ENCODE peak calls at places on chromosome 4, in five cellular contexts. One of them, this sample, is unnamed.

GRCh38 chr4:41712413-41712812 is 36.1 kb downstream of the PHOX2B start:
- DNase-seq in keratinocyte: no peak
- DNase-seq in tibial artery: no peak
- DNase-seq in adrenal gland: no peak
- DNase-seq in uterus: no peak
- DNase-seq in this sample: no peak

GRCh38 chr4:10783351-10783750 is 98.8 kb upstream of the CLNK start:
- DNase-seq in keratinocyte: no peak
- DNase-seq in tibial artery: no peak
- DNase-seq in adrenal gland: no peak
- DNase-seq in uterus: no peak
- DNase-seq in this sample: no peak

GRCh38 chr4:157977086-157977485 is 195.7 kb downstream of the GASK1B start:
- DNase-seq in keratinocyte: no peak
- DNase-seq in tibial artery: no peak
- DNase-seq in adrenal gland: no peak
- DNase-seq in uterus: no peak
- DNase-seq in this sample: no peak

GRCh38 chr4:112199041-112199440 is 32.5 kb upstream of the AP1AR start:
- DNase-seq in keratinocyte: no peak
- DNase-seq in tibial artery: no peak
- DNase-seq in adrenal gland: no peak
- DNase-seq in uterus: no peak
- DNase-seq in this sample: no peak

GRCh38 chr4:110132822-110133719 is 65.3 kb downstream of the ELOVL6 start:
- DNase-seq in keratinocyte: no peak
- DNase-seq in tibial artery: no peak
- DNase-seq in adrenal gland: no peak
- DNase-seq in uterus: no peak
- DNase-seq in this sample: no peak

GRCh38 chr4:186481998-186482790 is 73.2 kb downstream of the MTNR1A start:
- DNase-seq in keratinocyte: no peak
- DNase-seq in tibial artery: no peak
- DNase-seq in adrenal gland: no peak
- DNase-seq in uterus: no peak
- DNase-seq in this sample: no peak

GRCh38 chr4:11232004-11232403 is 196.7 kb downstream of the HS3ST1 start:
- DNase-seq in keratinocyte: no peak
- DNase-seq in tibial artery: no peak
- DNase-seq in adrenal gland: no peak
- DNase-seq in uterus: no peak
- DNase-seq in this sample: no peak

GRCh38 chr4:23747131-23747752 is 142.6 kb downstream of the PPARGC1A start:
- DNase-seq in keratinocyte: no peak
- DNase-seq in tibial artery: no peak
- DNase-seq in adrenal gland: no peak
- DNase-seq in uterus: no peak
- DNase-seq in this sample: no peak

GRCh38 chr4:20984011-20984836 is 284.0 kb downstream of the PACRGL start:
- DNase-seq in keratinocyte: no peak
- DNase-seq in tibial artery: no peak
- DNase-seq in adrenal gland: no peak
- DNase-seq in uterus: no peak
- DNase-seq in this sample: peak

GRCh38 chr4:99848576-99848975 is 31.9 kb downstream of the DAPP1 start:
- DNase-seq in keratinocyte: no peak
- DNase-seq in tibial artery: no peak
- DNase-seq in adrenal gland: no peak
- DNase-seq in uterus: no peak
- DNase-seq in this sample: no peak

GRCh38 chr4:155707251-155707650 is 40.6 kb downstream of the GUCY1A1 start:
- DNase-seq in keratinocyte: no peak
- DNase-seq in tibial artery: no peak
- DNase-seq in adrenal gland: no peak
- DNase-seq in uterus: no peak
- DNase-seq in this sample: no peak

GRCh38 chr4:159871141-159871540 is 768.3 kb downstream of the RAPGEF2 start:
- DNase-seq in keratinocyte: no peak
- DNase-seq in tibial artery: no peak
- DNase-seq in adrenal gland: no peak
- DNase-seq in uterus: no peak
- DNase-seq in this sample: no peak

GRCh38 chr4:74623041-74623440 is 171.3 kb downstream of the BTC start:
- DNase-seq in keratinocyte: no peak
- DNase-seq in tibial artery: no peak
- DNase-seq in adrenal gland: no peak
- DNase-seq in uterus: no peak
- DNase-seq in this sample: no peak

GRCh38 chr4:143700420-143701352 is at the start of gene FREM3:
- DNase-seq in keratinocyte: no peak
- DNase-seq in tibial artery: no peak
- DNase-seq in adrenal gland: peak
- DNase-seq in uterus: no peak
- DNase-seq in this sample: no peak

GRCh38 chr4:184755278-184755677 is 21.4 kb upstream of the CENPU start:
- DNase-seq in keratinocyte: no peak
- DNase-seq in tibial artery: no peak
- DNase-seq in adrenal gland: no peak
- DNase-seq in uterus: no peak
- DNase-seq in this sample: no peak

GRCh38 chr4:185395255-185395955 is at the start of gene LRP2BP:
- DNase-seq in keratinocyte: no peak
- DNase-seq in tibial artery: no peak
- DNase-seq in adrenal gland: no peak
- DNase-seq in uterus: no peak
- DNase-seq in this sample: no peak

GRCh38 chr4:131248314-131248713 is 1900.8 kb upstream of the PCDH10 start:
- DNase-seq in keratinocyte: no peak
- DNase-seq in tibial artery: no peak
- DNase-seq in adrenal gland: no peak
- DNase-seq in uterus: no peak
- DNase-seq in this sample: no peak

GRCh38 chr4:52098618-52099017 is 47.5 kb downstream of the SPATA18 start:
- DNase-seq in keratinocyte: no peak
- DNase-seq in tibial artery: no peak
- DNase-seq in adrenal gland: no peak
- DNase-seq in uterus: no peak
- DNase-seq in this sample: no peak

GRCh38 chr4:188387134-188387791 is 248.0 kb downstream of the TRIML1 start:
- DNase-seq in keratinocyte: no peak
- DNase-seq in tibial artery: no peak
- DNase-seq in adrenal gland: no peak
- DNase-seq in uterus: no peak
- DNase-seq in this sample: no peak

GRCh38 chr4:5045099-5045498 is 6.2 kb upstream of the STK32B start:
- DNase-seq in keratinocyte: no peak
- DNase-seq in tibial artery: peak
- DNase-seq in adrenal gland: peak
- DNase-seq in uterus: no peak
- DNase-seq in this sample: no peak

GRCh38 chr4:164876680-164877324 is at the start of gene APELA:
- DNase-seq in keratinocyte: no peak
- DNase-seq in tibial artery: no peak
- DNase-seq in adrenal gland: no peak
- DNase-seq in uterus: no peak
- DNase-seq in this sample: no peak

GRCh38 chr4:147479817-147480216 is 1.1 kb upstream of the EDNRA start:
- DNase-seq in keratinocyte: no peak
- DNase-seq in tibial artery: peak
- DNase-seq in adrenal gland: peak
- DNase-seq in uterus: peak
- DNase-seq in this sample: peak

GRCh38 chr4:174521800-174522182 is 497 bp downstream of the HPGD start:
- DNase-seq in keratinocyte: no peak
- DNase-seq in tibial artery: no peak
- DNase-seq in adrenal gland: no peak
- DNase-seq in uterus: no peak
- DNase-seq in this sample: no peak

GRCh38 chr4:16897351-16897750 is 1.1 kb downstream of the LDB2 start:
- DNase-seq in keratinocyte: no peak
- DNase-seq in tibial artery: no peak
- DNase-seq in adrenal gland: no peak
- DNase-seq in uterus: no peak
- DNase-seq in this sample: no peak

GRCh38 chr4:142656178-142656577 is 189.9 kb downstream of the INPP4B start:
- DNase-seq in keratinocyte: no peak
- DNase-seq in tibial artery: no peak
- DNase-seq in adrenal gland: no peak
- DNase-seq in uterus: no peak
- DNase-seq in this sample: no peak

GRCh38 chr4:39591290-39591689 is 47.4 kb downstream of the SMIM14 start:
- DNase-seq in keratinocyte: no peak
- DNase-seq in tibial artery: no peak
- DNase-seq in adrenal gland: no peak
- DNase-seq in uterus: no peak
- DNase-seq in this sample: no peak

GRCh38 chr4:80309301-80310004 is 26.1 kb upstream of the CFAP299 start:
- DNase-seq in keratinocyte: peak
- DNase-seq in tibial artery: no peak
- DNase-seq in adrenal gland: no peak
- DNase-seq in uterus: no peak
- DNase-seq in this sample: no peak

GRCh38 chr4:153655004-153655541 is 29.0 kb upstream of the TLR2 start:
- DNase-seq in keratinocyte: no peak
- DNase-seq in tibial artery: no peak
- DNase-seq in adrenal gland: no peak
- DNase-seq in uterus: no peak
- DNase-seq in this sample: no peak

GRCh38 chr4:182738283-182739047 is 178.7 kb downstream of the DCTD start:
- DNase-seq in keratinocyte: no peak
- DNase-seq in tibial artery: no peak
- DNase-seq in adrenal gland: no peak
- DNase-seq in uterus: no peak
- DNase-seq in this sample: no peak

GRCh38 chr4:101346312-101346561 is 1.1 kb downstream of the PPP3CA start:
- DNase-seq in keratinocyte: no peak
- DNase-seq in tibial artery: no peak
- DNase-seq in adrenal gland: no peak
- DNase-seq in uterus: no peak
- DNase-seq in this sample: no peak

GRCh38 chr4:118282692-118283091 is 70.1 kb downstream of the PRSS12 start:
- DNase-seq in keratinocyte: no peak
- DNase-seq in tibial artery: no peak
- DNase-seq in adrenal gland: no peak
- DNase-seq in uterus: no peak
- DNase-seq in this sample: no peak

GRCh38 chr4:151014521-151015457 is at the start of gene LRBA:
- DNase-seq in keratinocyte: no peak
- DNase-seq in tibial artery: peak
- DNase-seq in adrenal gland: peak
- DNase-seq in uterus: peak
- DNase-seq in this sample: peak

GRCh38 chr4:151013491-151013890 is 1.6 kb downstream of the LRBA start:
- DNase-seq in keratinocyte: no peak
- DNase-seq in tibial artery: no peak
- DNase-seq in adrenal gland: no peak
- DNase-seq in uterus: no peak
- DNase-seq in this sample: no peak

GRCh38 chr4:151013944-151014343 is 1.1 kb downstream of the LRBA start:
- DNase-seq in keratinocyte: no peak
- DNase-seq in tibial artery: no peak
- DNase-seq in adrenal gland: no peak
- DNase-seq in uterus: no peak
- DNase-seq in this sample: no peak

GRCh38 chr4:151012836-151013235 is 2.2 kb downstream of the LRBA start:
- DNase-seq in keratinocyte: no peak
- DNase-seq in tibial artery: no peak
- DNase-seq in adrenal gland: peak
- DNase-seq in uterus: no peak
- DNase-seq in this sample: no peak

GRCh38 chr4:151015458-151016344 is 617 bp upstream of the LRBA start:
- DNase-seq in keratinocyte: no peak
- DNase-seq in tibial artery: peak
- DNase-seq in adrenal gland: peak
- DNase-seq in uterus: peak
- DNase-seq in this sample: peak
- H3K27ac ChIP-seq in keratinocyte: peak
- H3K27ac ChIP-seq in tibial artery: peak
- H3K27ac ChIP-seq in adrenal gland: peak
- H3K27ac ChIP-seq in uterus: peak
- H3K27ac ChIP-seq in this sample: peak

GRCh38 chr4:108425988-108426387 is 194.4 kb upstream of the RPL34 start:
- DNase-seq in keratinocyte: no peak
- DNase-seq in tibial artery: no peak
- DNase-seq in adrenal gland: no peak
- DNase-seq in uterus: no peak
- DNase-seq in this sample: no peak
- H3K4me3 ChIP-seq in keratinocyte: no peak
- H3K4me3 ChIP-seq in tibial artery: no peak
- H3K4me3 ChIP-seq in adrenal gland: no peak
- H3K4me3 ChIP-seq in uterus: no peak
- H3K4me3 ChIP-seq in this sample: no peak

GRCh38 chr4:113248320-113248719 is 198.9 kb downstream of the ANK2 start:
- DNase-seq in keratinocyte: no peak
- DNase-seq in tibial artery: no peak
- DNase-seq in adrenal gland: no peak
- DNase-seq in uterus: no peak
- DNase-seq in this sample: no peak
- TF ChIP-seq CTCF in keratinocyte: no peak
- TF ChIP-seq CTCF in tibial artery: no peak
- TF ChIP-seq CTCF in adrenal gland: no peak
- TF ChIP-seq CTCF in uterus: no peak
- TF ChIP-seq CTCF in this sample: peak

GRCh38 chr4:173334891-173335754 is 965 bp upstream of the HMGB2 start:
- DNase-seq in keratinocyte: no peak
- DNase-seq in tibial artery: peak
- DNase-seq in adrenal gland: peak
- DNase-seq in uterus: peak
- DNase-seq in this sample: peak

GRCh38 chr4:173333658-173334084 is 487 bp downstream of the HMGB2 start:
- DNase-seq in keratinocyte: no peak
- DNase-seq in tibial artery: peak
- DNase-seq in adrenal gland: peak
- DNase-seq in uterus: peak
- DNase-seq in this sample: peak

GRCh38 chr4:173332963-173333657 is 1.0 kb downstream of the HMGB2 start:
- DNase-seq in keratinocyte: no peak
- DNase-seq in tibial artery: no peak
- DNase-seq in adrenal gland: no peak
- DNase-seq in uterus: no peak
- DNase-seq in this sample: no peak

GRCh38 chr4:173334085-173334890 is at the start of gene HMGB2:
- DNase-seq in keratinocyte: peak
- DNase-seq in tibial artery: peak
- DNase-seq in adrenal gland: peak
- DNase-seq in uterus: peak
- DNase-seq in this sample: peak

DNA sequence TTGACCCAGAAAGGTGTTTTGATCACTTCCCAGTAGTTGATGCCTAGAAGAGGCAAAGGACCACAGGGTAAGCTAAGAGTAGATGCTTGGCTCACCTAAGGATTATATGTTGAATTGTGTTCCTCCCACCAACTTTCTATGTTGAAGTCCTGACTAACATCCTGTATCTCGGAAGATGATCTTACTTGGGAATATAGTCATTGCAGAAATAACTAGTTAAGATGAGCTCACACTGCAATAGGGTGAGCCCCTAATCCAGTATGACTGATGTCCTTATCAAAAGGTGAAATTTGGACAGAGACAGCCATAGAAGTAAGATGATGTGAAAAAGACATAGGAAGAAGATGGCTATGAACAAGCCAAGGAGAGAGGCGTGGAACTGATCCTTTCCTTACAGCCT is 3.3 kb upstream of the HMGB2 start:
- DNase-seq in keratinocyte: no peak
- DNase-seq in tibial artery: no peak
- DNase-seq in adrenal gland: no peak
- DNase-seq in uterus: no peak
- DNase-seq in this sample: no peak
- H3K27ac ChIP-seq in keratinocyte: no peak
- H3K27ac ChIP-seq in tibial artery: no peak
- H3K27ac ChIP-seq in adrenal gland: no peak
- H3K27ac ChIP-seq in uterus: no peak
- H3K27ac ChIP-seq in this sample: no peak